ENCODE peak calls at places on chromosomes 11 and 22, in six cellular contexts. F is neural progenitor cell, Z is AG10803, R is uterus, W is fibroblast of mammary gland, M is brain microvascular endothelial cell. O is an unnamed sample.

GRCh38 chr22:36405671-36406070 is 17.9 kb upstream of the MYH9 start:
- DNase-seq in F (no peak), R (no peak), W (no peak), Z (peak; percentile 59), M (no peak), O (no peak)

GRCh38 chr11:119389611-119390254 is 8.2 kb upstream of the USP2 start:
- DNase-seq in Z (no peak), M (no peak), R (no peak), W (no peak), F (peak; percentile 63), O (no peak)

GRCh38 chr22:23113067-23113846 is 28.5 kb downstream of the RSPH14 start:
- DNase-seq in R (no peak), W (peak; percentile 35), F (no peak), Z (peak; percentile 67), M (no peak), O (peak; percentile 22)

GRCh38 chr11:111983187-111983986 is 41.8 kb upstream of the DLAT start:
- DNase-seq in R (no peak), F (peak; percentile 91), Z (no peak), M (no peak), W (no peak), O (peak; percentile 46)

GRCh38 chr22:27775087-27775697 is 26.4 kb downstream of the MN1 start:
- DNase-seq in W (peak; percentile 49), F (no peak), M (peak; percentile 37), R (no peak), Z (peak; percentile 60), O (no peak)

GRCh38 chr22:29030016-29030617 is 31.5 kb downstream of the C22orf31 start:
- DNase-seq in R (no peak), M (no peak), Z (peak; percentile 41), W (peak; percentile 28), F (no peak), O (peak; percentile 76)

GRCh38 chr22:47036352-47036751 is 273.9 kb downstream of the TBC1D22A start:
- DNase-seq in F (no peak), Z (no peak), M (no peak), R (no peak), W (no peak), O (no peak)

GRCh38 chr11:26470992-26471391 is 101.1 kb downstream of the MUC15 start:
- DNase-seq in Z (no peak), M (no peak), R (no peak), F (no peak), W (no peak), O (no peak)

GRCh38 chr22:19184276-19184997 is 5.9 kb upstream of the SLC25A1 start:
- DNase-seq in W (no peak), Z (no peak), M (no peak), F (no peak), R (no peak), O (no peak)

GRCh38 chr11:134342572-134343340 is 11.0 kb downstream of the GLB1L2 start:
- DNase-seq in Z (no peak), R (no peak), F (no peak), M (no peak), W (no peak), O (no peak)

GRCh38 chr22:46149493-46149997 is 781 bp upstream of the PPARA start:
- DNase-seq in F (peak; percentile 78), Z (no peak), R (peak; percentile 55), M (no peak), W (no peak), O (peak; percentile 10)

GRCh38 chr11:15143855-15144254 is 29.1 kb downstream of the INSC start:
- DNase-seq in Z (no peak), W (no peak), M (no peak), F (no peak), R (no peak), O (no peak)

GRCh38 chr11:130020323-130020722 is 17.7 kb upstream of the PRDM10 start:
- DNase-seq in Z (peak; percentile 62), R (no peak), F (no peak), M (no peak), W (no peak), O (no peak)

GRCh38 chr11:11842426-11843008 is 745 bp downstream of the USP47 start:
- DNase-seq in Z (peak; percentile 85), F (peak; percentile 73), R (no peak), W (peak; percentile 87), M (peak; percentile 68), O (peak; percentile 86)

GRCh38 chr22:49372530-49373288 is 455.0 kb downstream of the BRD1 start:
- DNase-seq in Z (no peak), F (peak; percentile 43), R (no peak), W (no peak), M (peak; percentile 31), O (no peak)

GRCh38 chr11:46330887-46331652 is 16.2 kb upstream of the DGKZ start:
- DNase-seq in Z (no peak), W (no peak), R (no peak), F (no peak), M (no peak), O (no peak)

GRCh38 chr11:127044535-127044934 is 44.0 kb upstream of the KIRREL3 start:
- DNase-seq in Z (no peak), M (no peak), F (no peak), R (no peak), W (no peak), O (no peak)

GRCh38 chr11:111177037-111177988 is 68.2 kb upstream of the POU2AF2 start:
- DNase-seq in F (no peak), W (no peak), M (no peak), R (no peak), Z (no peak), O (no peak)

GRCh38 chr11:130498181-130498580 is 49.7 kb downstream of the ADAMTS15 start:
- DNase-seq in M (no peak), F (no peak), Z (no peak), W (no peak), R (no peak), O (no peak)

GRCh38 chr11:67998150-67999045 is 5.5 kb downstream of the UNC93B1 start:
- DNase-seq in F (no peak), W (no peak), M (no peak), R (no peak), Z (no peak), O (no peak)

GRCh38 chr22:28920757-28921584 is 37.6 kb downstream of the ZNRF3 start:
- DNase-seq in F (no peak), W (no peak), R (no peak), M (no peak), Z (no peak), O (no peak)

GRCh38 chr22:19429950-19430889 is 1.3 kb downstream of the HIRA start:
- DNase-seq in Z (peak; percentile 58), M (peak; percentile 60), W (peak; percentile 80), F (peak; percentile 27), R (no peak), O (peak; percentile 65)

GRCh38 chr11:132644511-132644910 is 887.8 kb downstream of the OPCML start:
- DNase-seq in Z (no peak), M (no peak), F (no peak), R (no peak), W (no peak), O (no peak)

DNA sequence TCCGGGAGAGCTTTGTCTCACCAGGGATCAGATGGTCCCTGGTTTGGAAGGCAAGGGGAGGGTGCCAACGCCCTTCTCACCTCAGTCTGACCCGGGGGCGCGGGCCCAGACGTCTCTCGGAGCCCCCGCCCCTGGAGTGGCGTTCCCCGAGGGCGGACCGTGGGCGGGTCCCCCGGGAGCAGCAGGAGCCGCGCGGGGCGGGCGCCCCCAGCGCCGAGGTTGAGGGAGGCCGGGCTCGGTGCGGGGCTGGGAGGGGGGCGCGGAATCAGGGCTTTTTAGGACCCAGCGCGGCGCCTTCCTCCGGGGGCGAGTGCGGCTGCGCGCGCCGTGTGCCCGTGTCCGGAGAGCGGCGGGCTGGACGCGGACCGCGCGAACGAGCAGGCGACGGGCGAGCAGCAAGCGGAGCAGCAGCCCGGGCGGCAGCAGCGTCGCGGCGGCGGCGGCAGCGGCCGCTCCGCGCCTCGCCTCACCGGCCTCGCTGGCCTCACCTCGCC is at the start of gene KCNC1:
- DNase-seq in R (no peak), F (peak; percentile 90), Z (peak; percentile 32), M (no peak), W (peak; percentile 15), O (peak; percentile 22)
- H3K4me3 ChIP-seq in R (peak within 1 kb of the TSS; percentile 32), F (peak within 1 kb of the TSS; percentile 65), Z (peak within 1 kb of the TSS; percentile 7), M (peak within 1 kb of the TSS; percentile 20), W (no peak within 1 kb of the TSS), O (peak within 1 kb of the TSS; percentile 10)

DNA sequence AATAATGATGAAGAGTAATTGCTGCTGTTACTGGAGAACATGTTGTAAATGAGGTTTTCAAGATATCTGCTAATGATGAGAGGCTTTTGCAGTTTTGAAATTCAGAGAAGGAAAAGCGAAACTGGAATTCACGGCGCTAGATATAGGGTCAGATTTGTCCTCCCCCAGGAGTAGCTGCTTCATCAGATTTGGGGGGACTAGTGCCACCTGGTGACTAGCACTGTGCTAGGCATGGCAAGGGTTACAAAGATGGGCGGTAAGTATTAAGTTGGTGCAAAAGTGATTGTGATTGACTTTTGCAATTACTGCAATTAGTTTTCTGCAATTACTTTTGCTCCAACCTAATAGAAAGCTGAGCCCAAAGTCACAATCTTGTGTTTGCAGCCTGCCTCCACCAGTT is 879.9 kb upstream of the TENM4 start:
- DNase-seq in F (no peak), R (no peak), M (no peak), Z (no peak), W (no peak), O (no peak)
- TF ChIP-seq CTCF in F (peak; percentile 42), R (no peak), M (peak; percentile 60), Z (peak; percentile 20), W (peak; percentile 24), O (peak; percentile 28)

DNA sequence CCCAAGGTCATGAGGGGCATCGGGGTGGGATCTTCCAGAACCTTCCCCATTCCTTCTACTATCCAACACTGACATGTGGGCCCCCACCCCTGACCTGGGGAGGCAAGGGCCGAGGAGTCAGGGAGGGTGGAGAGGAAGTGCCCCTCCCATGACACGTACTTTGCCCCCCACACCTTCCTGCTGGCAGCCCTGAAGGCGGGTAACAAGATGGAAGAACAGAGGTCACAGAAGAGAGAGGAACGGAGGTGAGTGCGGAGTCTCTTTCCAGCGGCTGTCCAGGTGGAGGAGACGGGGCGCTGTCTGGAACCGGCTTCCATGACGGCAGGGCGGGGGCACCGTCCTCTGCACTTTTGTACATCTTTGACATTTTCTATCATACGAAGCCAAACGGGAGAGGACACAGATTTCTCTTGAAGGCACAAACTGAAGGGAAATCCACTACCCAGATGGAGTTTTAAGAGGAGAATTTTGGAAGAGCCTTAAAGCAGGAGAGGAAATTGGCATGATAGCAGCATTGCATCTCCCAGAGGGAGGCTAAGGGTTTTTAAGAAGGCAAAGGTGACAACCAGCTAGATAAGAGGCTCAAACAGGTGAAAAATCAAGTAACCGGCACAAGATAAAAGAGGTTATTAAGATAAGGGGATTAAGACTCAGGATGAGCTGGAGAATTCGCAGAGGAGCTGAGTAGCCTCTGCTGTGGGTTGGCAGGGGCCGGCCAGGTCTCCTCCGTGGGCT is 16.7 kb downstream of the OSBPL5 start:
- DNase-seq in W (no peak), M (no peak), R (no peak), F (no peak), Z (no peak), O (no peak)
- H3K4me3 ChIP-seq in W (no peak overlapping the region), M (no peak overlapping the region), R (no peak overlapping the region), F (no peak overlapping the region), Z (no peak overlapping the region), O (no peak overlapping the region)

GRCh38 chr22:35350539-35351503 is 30.1 kb upstream of the HMOX1 start:
- DNase-seq in W (peak; percentile 91), R (peak; percentile 94), F (peak; percentile 93), Z (peak; percentile 93), M (peak; percentile 78), O (peak; percentile 91)

GRCh38 chr22:35353318-35353717 is 27.6 kb upstream of the HMOX1 start:
- DNase-seq in R (no peak), W (no peak), F (no peak), M (no peak), Z (no peak), O (no peak)

GRCh38 chr22:35354068-35354467 is 26.8 kb upstream of the HMOX1 start:
- DNase-seq in F (no peak), W (no peak), R (no peak), Z (no peak), M (no peak), O (no peak)

GRCh38 chr22:35349704-35350538 is 31.0 kb upstream of the HMOX1 start:
- DNase-seq in R (peak; percentile 37), W (no peak), F (peak; percentile 45), Z (peak; percentile 43), M (no peak), O (peak; percentile 47)

GRCh38 chr22:35352214-35353111 is 28.4 kb upstream of the HMOX1 start:
- DNase-seq in F (peak; percentile 74), W (peak; percentile 25), M (no peak), Z (peak; percentile 52), R (peak; percentile 55), O (no peak)
- TF ChIP-seq CTCF in F (peak; percentile 62), W (peak; percentile 24), M (peak; percentile 40), Z (peak; percentile 46), R (no peak), O (no peak)